ENCODE peak calls at places on chromosomes 3 and 15, in five cellular contexts. Q, T, H, L and P are unnamed samples.
A peak's percentile ranks its signal among the peaks of the same experiment; 100 is the strongest.

GRCh38 chr15:67542462-67543347 is at the start of gene MAP2K5:
- DNase-seq in L (peak; percentile 75), Q (peak; percentile 87), H (peak; percentile 96), T (peak; percentile 88), P (no peak)

GRCh38 chr15:79380755-79381499 is 51.2 kb upstream of the MINAR1 start:
- DNase-seq in L (peak; percentile 65), Q (peak; percentile 80), T (peak; percentile 87), H (no peak), P (peak; percentile 25)

GRCh38 chr15:39887832-39888231 is 32.2 kb downstream of the GPR176 start:
- DNase-seq in T (peak; percentile 13), H (no peak), L (no peak), Q (peak; percentile 18), P (peak; percentile 96)

GRCh38 chr3:152779649-152780048 is 55.3 kb upstream of the P2RY1 start:
- DNase-seq in T (no peak), H (no peak), Q (no peak), L (no peak), P (no peak)

GRCh38 chr3:89572261-89572660 is 464.8 kb downstream of the EPHA3 start:
- DNase-seq in Q (no peak), H (no peak), T (no peak), L (no peak), P (no peak)

GRCh38 chr3:69963643-69964042 is 35.9 kb upstream of the SAMMSON start:
- DNase-seq in L (no peak), Q (no peak), T (no peak), H (no peak), P (no peak)

GRCh38 chr3:5389057-5389456 is 201.6 kb downstream of the EDEM1 start:
- DNase-seq in L (no peak), Q (peak; percentile 8), H (peak; percentile 1), T (no peak), P (peak; percentile 85)

GRCh38 chr15:70526221-70526973 is 237.0 kb downstream of the UACA start:
- DNase-seq in T (no peak), L (no peak), H (no peak), Q (peak; percentile 47), P (no peak)

GRCh38 chr15:41564286-41564959 is 5.4 kb downstream of the TYRO3 start:
- DNase-seq in L (no peak), T (peak; percentile 73), Q (no peak), H (no peak), P (no peak)

GRCh38 chr15:34821907-34822306 is 26.6 kb upstream of the ACTC1 start:
- DNase-seq in Q (no peak), T (no peak), L (no peak), H (no peak), P (no peak)

GRCh38 chr3:53254810-53255359 is 937 bp downstream of the TKT start:
- DNase-seq in L (peak; percentile 28), Q (peak; percentile 81), T (peak; percentile 72), H (no peak), P (peak; percentile 52)

DNA sequence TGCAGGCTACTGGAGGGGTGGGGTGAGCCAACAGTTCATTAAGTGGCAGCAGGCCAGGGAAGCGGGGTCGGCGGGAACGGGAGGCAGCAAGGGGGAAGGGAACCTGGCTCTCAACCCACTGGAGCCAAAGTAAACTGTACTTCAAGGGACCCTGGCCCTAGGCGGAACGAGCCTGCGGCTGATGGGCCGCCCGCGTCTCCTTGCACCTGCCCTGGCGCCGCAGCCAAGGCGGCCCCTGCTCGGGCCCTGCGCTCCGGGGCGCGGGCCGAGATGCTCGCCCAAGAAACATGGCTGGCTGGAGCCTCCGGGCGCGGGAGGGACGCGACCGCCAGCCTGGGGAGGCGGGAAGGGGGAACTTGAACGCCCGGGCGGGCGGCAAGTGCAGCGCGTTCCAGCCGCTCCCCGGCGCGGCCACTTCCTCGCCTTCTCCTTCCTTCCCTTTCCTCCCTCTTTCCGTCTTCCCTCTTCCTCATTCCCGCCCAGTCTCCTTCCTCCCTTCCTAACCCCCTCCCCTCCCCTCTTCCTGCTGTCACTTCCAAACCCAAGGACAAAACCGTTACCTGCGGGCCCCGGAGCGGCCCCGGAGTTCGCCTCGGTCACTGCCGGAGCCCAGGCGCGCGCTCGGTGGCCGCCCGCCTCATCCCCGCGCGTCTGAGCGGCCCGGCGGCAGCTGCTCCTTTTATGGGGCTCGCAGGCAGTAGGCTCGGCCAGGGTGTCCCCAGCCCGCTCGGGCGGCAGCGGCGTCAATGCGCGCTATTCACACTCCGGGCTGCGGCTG is 489.7 kb downstream of the MAGI1 start:
- DNase-seq in Q (no peak), L (no peak), H (no peak), T (peak; percentile 81), P (no peak)
- H3K4me3 ChIP-seq in Q (no peak overlapping the region), L (no peak overlapping the region), H (peak overlapping the region; percentile 74), T (peak overlapping the region; percentile 52), P (no peak overlapping the region)

DNA sequence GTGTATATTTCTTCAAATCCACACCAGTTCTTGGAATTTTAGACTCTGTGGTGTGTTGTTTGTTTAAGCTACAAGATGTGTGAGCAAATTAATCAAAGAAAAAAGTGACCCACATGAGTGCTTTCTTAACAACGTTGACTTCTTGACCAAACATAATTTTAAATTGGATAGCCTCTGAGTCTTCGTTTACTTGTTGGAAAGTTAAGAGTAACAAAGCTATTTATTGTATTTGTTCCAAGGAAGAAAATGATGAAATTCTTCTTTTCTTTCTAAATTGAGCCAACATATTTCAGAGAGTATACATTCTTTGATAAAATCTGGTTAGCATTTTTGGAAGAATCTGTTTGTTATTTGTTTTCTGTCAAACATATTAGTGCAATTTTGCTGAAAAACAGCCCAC is 99.9 kb upstream of the IGSF10 start:
- DNase-seq in L (no peak), H (no peak), Q (no peak), T (no peak), P (no peak)
- TF ChIP-seq CTCF in L (no peak), H (no peak), Q (no peak), T (no peak), P (no peak)

DNA sequence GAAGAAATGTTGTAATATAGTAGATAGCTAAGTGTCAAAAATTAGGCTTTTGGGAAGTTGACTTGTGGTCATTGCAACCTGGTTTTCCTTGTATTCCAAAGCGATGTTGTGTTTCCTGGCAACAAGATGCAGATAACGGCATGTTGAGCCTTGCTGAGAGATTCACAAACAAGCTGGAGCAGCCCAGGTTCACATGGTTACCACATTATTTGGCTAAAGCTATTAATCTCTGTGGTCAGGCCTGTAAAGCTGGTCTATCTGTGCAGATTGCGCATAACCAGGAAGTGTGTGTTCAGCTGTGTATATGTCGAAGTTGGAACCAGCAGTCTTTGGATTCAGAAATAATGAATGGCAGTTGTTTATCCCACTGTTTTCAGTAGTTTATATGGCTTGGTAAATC is 6.6 kb downstream of the TIPARP start:
- DNase-seq in T (no peak), H (no peak), Q (peak; percentile 77), L (no peak), P (peak; percentile 100)
- H3K4me3 ChIP-seq in T (peak overlapping the region; percentile 99), H (peak overlapping the region; percentile 32), Q (peak overlapping the region; percentile 38), L (no peak overlapping the region), P (no peak overlapping the region)

GRCh38 chr3:154758109-154758868 is 321.8 kb upstream of the MME start:
- DNase-seq in T (peak; percentile 11), L (no peak), Q (no peak), H (no peak), P (peak; percentile 74)
- TF ChIP-seq CTCF in T (peak; percentile 43), L (no peak), Q (no peak), H (peak; percentile 44), P (peak; percentile 52)

GRCh38 chr3:13550791-13551360 is 2.0 kb downstream of the FBLN2 start:
- DNase-seq in T (no peak), H (no peak), L (no peak), Q (no peak), P (no peak)

GRCh38 chr3:13549513-13550256 is 760 bp downstream of the FBLN2 start:
- DNase-seq in H (no peak), T (no peak), Q (no peak), L (peak; percentile 29), P (no peak)

GRCh38 chr3:13548696-13549512 is at the start of gene FBLN2:
- DNase-seq in T (peak; percentile 89), H (no peak), Q (no peak), L (peak; percentile 11), P (no peak)

GRCh38 chr3:13547591-13548371 is 1.1 kb upstream of the FBLN2 start:
- DNase-seq in L (no peak), Q (no peak), T (no peak), H (no peak), P (no peak)

DNA sequence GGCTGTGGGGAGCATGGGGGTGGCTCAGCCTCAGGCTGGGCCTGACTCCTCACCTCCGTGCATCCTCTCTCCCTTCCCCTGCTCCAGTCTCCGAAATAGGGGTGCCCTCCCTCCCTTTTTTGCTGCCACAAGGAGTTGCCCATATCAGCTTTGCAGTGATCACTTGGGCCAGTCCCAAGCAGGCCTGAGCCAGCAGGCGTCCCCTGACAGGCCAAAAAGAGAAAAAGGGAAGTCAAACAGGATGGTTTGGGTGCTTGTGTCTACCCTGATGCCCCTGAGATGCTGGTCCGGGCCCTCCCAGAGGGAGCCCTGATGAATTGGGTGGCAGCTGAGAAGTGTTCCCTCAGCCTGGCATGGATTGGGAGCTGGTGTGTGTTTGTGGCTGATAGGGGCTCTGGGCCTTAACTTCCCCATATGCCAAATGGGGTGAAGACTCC is 1.4 kb downstream of the FBLN2 start:
- DNase-seq in L (no peak), Q (no peak), H (no peak), T (no peak), P (no peak)
- H3K4me3 ChIP-seq in L (peak overlapping the region; percentile 20), Q (no peak overlapping the region), H (peak overlapping the region; percentile 69), T (no peak overlapping the region), P (no peak overlapping the region)

DNA sequence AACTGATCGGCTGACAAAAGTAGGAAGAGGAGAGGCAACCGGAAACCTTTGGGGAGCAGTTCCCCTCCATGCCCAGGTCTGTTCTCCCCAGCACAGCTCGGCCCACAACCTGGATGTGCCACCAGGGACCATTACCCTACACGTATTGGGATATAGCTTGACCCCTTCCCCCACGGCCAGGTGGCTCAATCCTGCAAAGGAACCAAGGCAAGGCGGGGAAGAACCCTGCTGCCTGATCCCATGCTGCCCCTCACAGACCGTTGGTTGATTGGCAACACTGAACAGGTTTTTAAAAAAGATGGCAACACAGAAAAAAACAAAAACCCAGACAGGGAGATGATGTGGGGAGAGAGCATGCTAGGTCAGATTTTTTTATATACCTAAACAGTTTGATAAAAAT is 19.6 kb upstream of the TCAIM start:
- DNase-seq in H (no peak), Q (no peak), L (no peak), T (no peak), P (no peak)
- TF ChIP-seq CTCF in H (no peak), Q (no peak), L (no peak), T (no peak), P (no peak)